ENCODE peak calls at places on chromosomes 16 and 17, in five cellular contexts. S is kidney epithelial cell, C is lung microvascular endothelial cell, G is BE2C, J is mucosa of descending colon. M is an unnamed sample.

GRCh38 chr17:2449486-2449885 is 48.6 kb upstream of the MNT start:
- DNase-seq in J (no peak), S (no peak), G (no peak), C (no peak), M (no peak)

GRCh38 chr17:50953831-50954601 is 87.9 kb upstream of the TOB1 start:
- DNase-seq in J (peak; percentile 69), G (peak; percentile 94), C (no peak), S (no peak), M (peak; percentile 44)

GRCh38 chr17:19248923-19249574 is 11.9 kb downstream of the EPN2 start:
- DNase-seq in C (no peak), G (peak; percentile 27), J (peak; percentile 46), S (peak; percentile 57), M (no peak)

GRCh38 chr16:8818499-8819270 is 21.0 kb downstream of the PMM2 start:
- DNase-seq in C (no peak), J (no peak), G (no peak), S (no peak), M (peak; percentile 28)

GRCh38 chr17:15513859-15514446 is 46.5 kb upstream of the CDRT4 start:
- DNase-seq in G (no peak), S (no peak), C (no peak), J (no peak), M (no peak)

GRCh38 chr17:80790021-80790765 is 201.4 kb upstream of the CHMP6 start:
- DNase-seq in S (no peak), J (no peak), G (peak; percentile 54), C (peak; percentile 59), M (peak; percentile 65)

GRCh38 chr17:50034504-50035364 is 21.2 kb upstream of the ITGA3 start:
- DNase-seq in S (no peak), G (no peak), J (no peak), C (no peak), M (no peak)

GRCh38 chr17:19718613-19719364 is 2.4 kb upstream of the SLC47A2 start:
- DNase-seq in C (peak; percentile 29), S (no peak), J (no peak), G (no peak), M (no peak)

GRCh38 chr17:74898376-74898946 is 5.0 kb upstream of the FADS6 start:
- DNase-seq in G (no peak), S (no peak), J (no peak), C (no peak), M (no peak)

GRCh38 chr16:47197536-47198179 is 53.9 kb upstream of the NETO2 start:
- DNase-seq in G (no peak), C (no peak), S (no peak), J (no peak), M (no peak)

GRCh38 chr17:27239046-27239445 is 54.9 kb upstream of the WSB1 start:
- DNase-seq in G (no peak), J (no peak), C (no peak), S (no peak), M (peak; percentile 54)

GRCh38 chr17:45108595-45109521 is 23.5 kb downstream of the PLCD3 start:
- DNase-seq in J (no peak), G (no peak), S (no peak), C (peak; percentile 67), M (no peak)